ENCODE peak calls at places on chromosomes 4 and X, in nine cellular contexts. One of them, this sample, is unnamed.

GRCh38 chr4:87093443-87094123 is 126.8 kb downstream of the KLHL8 start:
- DNase-seq in astrocyte of the cerebellum: peak; percentile 16
- DNase-seq in SK-N-SH: peak; percentile 67
- DNase-seq in astrocyte of the spinal cord: peak; percentile 61
- DNase-seq in heart right ventricle: no peak
- DNase-seq in mucosa of descending colon: no peak
- DNase-seq in foreskin fibroblast: peak; percentile 55
- DNase-seq in fibroblast of lung: peak; percentile 58
- DNase-seq in HFF-Myc: no peak
- DNase-seq in this sample: peak; percentile 63

GRCh38 chrX:33726281-33727160 is 405.6 kb downstream of the FAM47A start:
- DNase-seq in heart right ventricle: peak; percentile 19
- DNase-seq in SK-N-SH: no peak
- DNase-seq in mucosa of descending colon: no peak
- DNase-seq in astrocyte of the spinal cord: no peak
- DNase-seq in fibroblast of lung: no peak
- DNase-seq in foreskin fibroblast: no peak
- DNase-seq in astrocyte of the cerebellum: no peak
- DNase-seq in HFF-Myc: no peak
- DNase-seq in this sample: no peak

GRCh38 chr4:38980903-38981676 is 51.1 kb downstream of the TMEM156 start:
- DNase-seq in mucosa of descending colon: no peak
- DNase-seq in astrocyte of the spinal cord: peak; percentile 85
- DNase-seq in foreskin fibroblast: peak; percentile 78
- DNase-seq in heart right ventricle: no peak
- DNase-seq in astrocyte of the cerebellum: peak; percentile 16
- DNase-seq in SK-N-SH: peak; percentile 35
- DNase-seq in HFF-Myc: peak; percentile 55
- DNase-seq in fibroblast of lung: peak; percentile 84
- DNase-seq in this sample: peak; percentile 69

GRCh38 chrX:38275615-38276014 is 51.7 kb downstream of the RPGR start:
- DNase-seq in mucosa of descending colon: no peak
- DNase-seq in astrocyte of the spinal cord: peak; percentile 87
- DNase-seq in heart right ventricle: no peak
- DNase-seq in fibroblast of lung: peak; percentile 90
- DNase-seq in foreskin fibroblast: peak; percentile 84
- DNase-seq in astrocyte of the cerebellum: peak; percentile 72
- DNase-seq in SK-N-SH: no peak
- DNase-seq in HFF-Myc: no peak
- DNase-seq in this sample: peak; percentile 84

GRCh38 chr4:117481742-117482141 is 396.4 kb upstream of the TRAM1L1 start:
- DNase-seq in fibroblast of lung: peak; percentile 86
- DNase-seq in HFF-Myc: no peak
- DNase-seq in astrocyte of the spinal cord: peak; percentile 82
- DNase-seq in astrocyte of the cerebellum: peak; percentile 93
- DNase-seq in mucosa of descending colon: no peak
- DNase-seq in heart right ventricle: no peak
- DNase-seq in SK-N-SH: no peak
- DNase-seq in foreskin fibroblast: no peak
- DNase-seq in this sample: no peak

GRCh38 chrX:15926622-15927021 is 72.0 kb upstream of the AP1S2 start:
- DNase-seq in fibroblast of lung: no peak
- DNase-seq in mucosa of descending colon: no peak
- DNase-seq in astrocyte of the cerebellum: no peak
- DNase-seq in foreskin fibroblast: no peak
- DNase-seq in astrocyte of the spinal cord: no peak
- DNase-seq in heart right ventricle: no peak
- DNase-seq in SK-N-SH: no peak
- DNase-seq in HFF-Myc: no peak
- DNase-seq in this sample: no peak

GRCh38 chrX:41384041-41384705 is 50.2 kb downstream of the DDX3X start:
- DNase-seq in foreskin fibroblast: peak; percentile 77
- DNase-seq in fibroblast of lung: peak; percentile 79
- DNase-seq in astrocyte of the spinal cord: peak; percentile 58
- DNase-seq in HFF-Myc: peak; percentile 17
- DNase-seq in mucosa of descending colon: peak; percentile 75
- DNase-seq in heart right ventricle: peak; percentile 59
- DNase-seq in SK-N-SH: no peak
- DNase-seq in astrocyte of the cerebellum: peak; percentile 3
- DNase-seq in this sample: peak; percentile 82

GRCh38 chr4:150209140-150209829 is 131.0 kb downstream of the DCLK2 start:
- DNase-seq in SK-N-SH: peak; percentile 56
- DNase-seq in astrocyte of the spinal cord: peak; percentile 72
- DNase-seq in heart right ventricle: peak; percentile 60
- DNase-seq in astrocyte of the cerebellum: peak; percentile 51
- DNase-seq in fibroblast of lung: peak; percentile 62
- DNase-seq in foreskin fibroblast: peak; percentile 75
- DNase-seq in mucosa of descending colon: peak; percentile 74
- DNase-seq in HFF-Myc: peak; percentile 37
- DNase-seq in this sample: peak; percentile 80

GRCh38 chrX:81957900-81958545 is 756.1 kb downstream of the SH3BGRL start:
- DNase-seq in fibroblast of lung: peak; percentile 0
- DNase-seq in foreskin fibroblast: no peak
- DNase-seq in heart right ventricle: no peak
- DNase-seq in astrocyte of the spinal cord: no peak
- DNase-seq in astrocyte of the cerebellum: no peak
- DNase-seq in HFF-Myc: no peak
- DNase-seq in mucosa of descending colon: no peak
- DNase-seq in SK-N-SH: peak; percentile 24
- DNase-seq in this sample: no peak

GRCh38 chrX:154300815-154301214 is 5.2 kb downstream of the TKTL1 start:
- DNase-seq in SK-N-SH: no peak
- DNase-seq in astrocyte of the cerebellum: no peak
- DNase-seq in fibroblast of lung: no peak
- DNase-seq in mucosa of descending colon: no peak
- DNase-seq in heart right ventricle: no peak
- DNase-seq in HFF-Myc: no peak
- DNase-seq in astrocyte of the spinal cord: no peak
- DNase-seq in foreskin fibroblast: no peak
- DNase-seq in this sample: no peak

GRCh38 chrX:113297456-113297855 is 456.8 kb upstream of the AMOT start:
- DNase-seq in heart right ventricle: no peak
- DNase-seq in astrocyte of the cerebellum: no peak
- DNase-seq in astrocyte of the spinal cord: no peak
- DNase-seq in fibroblast of lung: peak; percentile 14
- DNase-seq in foreskin fibroblast: no peak
- DNase-seq in HFF-Myc: no peak
- DNase-seq in mucosa of descending colon: no peak
- DNase-seq in SK-N-SH: no peak
- DNase-seq in this sample: no peak

GRCh38 chrX:151713859-151714258 is 2.0 kb upstream of the FATE1 start:
- DNase-seq in mucosa of descending colon: no peak
- DNase-seq in astrocyte of the cerebellum: no peak
- DNase-seq in fibroblast of lung: peak; percentile 7
- DNase-seq in SK-N-SH: peak; percentile 48
- DNase-seq in astrocyte of the spinal cord: no peak
- DNase-seq in HFF-Myc: no peak
- DNase-seq in foreskin fibroblast: peak; percentile 24
- DNase-seq in heart right ventricle: no peak
- DNase-seq in this sample: peak; percentile 5

GRCh38 chrX:4708970-4709760 is 995.7 kb upstream of the PRKX start:
- DNase-seq in heart right ventricle: no peak
- DNase-seq in astrocyte of the spinal cord: no peak
- DNase-seq in foreskin fibroblast: no peak
- DNase-seq in fibroblast of lung: no peak
- DNase-seq in HFF-Myc: no peak
- DNase-seq in mucosa of descending colon: no peak
- DNase-seq in SK-N-SH: no peak
- DNase-seq in astrocyte of the cerebellum: no peak
- DNase-seq in this sample: no peak

GRCh38 chr4:36088542-36088941 is 155.8 kb downstream of the ARAP2 start:
- DNase-seq in SK-N-SH: no peak
- DNase-seq in foreskin fibroblast: no peak
- DNase-seq in HFF-Myc: no peak
- DNase-seq in fibroblast of lung: peak; percentile 59
- DNase-seq in astrocyte of the spinal cord: peak; percentile 59
- DNase-seq in mucosa of descending colon: no peak
- DNase-seq in heart right ventricle: no peak
- DNase-seq in astrocyte of the cerebellum: peak; percentile 87
- DNase-seq in this sample: no peak

GRCh38 chr4:156931267-156931666 is 40.3 kb downstream of the PDGFC start:
- DNase-seq in mucosa of descending colon: no peak
- DNase-seq in SK-N-SH: no peak
- DNase-seq in astrocyte of the spinal cord: peak; percentile 95
- DNase-seq in astrocyte of the cerebellum: peak; percentile 80
- DNase-seq in heart right ventricle: no peak
- DNase-seq in foreskin fibroblast: peak; percentile 94
- DNase-seq in HFF-Myc: no peak
- DNase-seq in fibroblast of lung: peak; percentile 93
- DNase-seq in this sample: peak; percentile 94

GRCh38 chr4:107333518-107333917 is 297.4 kb upstream of the DKK2 start:
- DNase-seq in SK-N-SH: no peak
- DNase-seq in astrocyte of the cerebellum: no peak
- DNase-seq in mucosa of descending colon: no peak
- DNase-seq in astrocyte of the spinal cord: no peak
- DNase-seq in HFF-Myc: no peak
- DNase-seq in fibroblast of lung: peak; percentile 42
- DNase-seq in heart right ventricle: no peak
- DNase-seq in foreskin fibroblast: no peak
- DNase-seq in this sample: no peak

GRCh38 chr4:37976513-37976912 is 16.3 kb downstream of the PTTG2 start:
- DNase-seq in HFF-Myc: no peak
- DNase-seq in heart right ventricle: no peak
- DNase-seq in mucosa of descending colon: no peak
- DNase-seq in fibroblast of lung: peak; percentile 6
- DNase-seq in astrocyte of the cerebellum: no peak
- DNase-seq in foreskin fibroblast: peak; percentile 36
- DNase-seq in astrocyte of the spinal cord: peak; percentile 21
- DNase-seq in SK-N-SH: no peak
- DNase-seq in this sample: no peak
- H3K4me3 ChIP-seq in HFF-Myc: peak overlapping the region; percentile 33
- H3K4me3 ChIP-seq in heart right ventricle: peak overlapping the region; percentile 95
- H3K4me3 ChIP-seq in mucosa of descending colon: no peak overlapping the region
- H3K4me3 ChIP-seq in fibroblast of lung: peak overlapping the region; percentile 57
- H3K4me3 ChIP-seq in astrocyte of the cerebellum: peak overlapping the region; percentile 44
- H3K4me3 ChIP-seq in foreskin fibroblast: peak overlapping the region; percentile 55
- H3K4me3 ChIP-seq in astrocyte of the spinal cord: peak overlapping the region; percentile 32
- H3K4me3 ChIP-seq in SK-N-SH: peak overlapping the region; percentile 77
- H3K4me3 ChIP-seq in this sample: no peak overlapping the region

DNA sequence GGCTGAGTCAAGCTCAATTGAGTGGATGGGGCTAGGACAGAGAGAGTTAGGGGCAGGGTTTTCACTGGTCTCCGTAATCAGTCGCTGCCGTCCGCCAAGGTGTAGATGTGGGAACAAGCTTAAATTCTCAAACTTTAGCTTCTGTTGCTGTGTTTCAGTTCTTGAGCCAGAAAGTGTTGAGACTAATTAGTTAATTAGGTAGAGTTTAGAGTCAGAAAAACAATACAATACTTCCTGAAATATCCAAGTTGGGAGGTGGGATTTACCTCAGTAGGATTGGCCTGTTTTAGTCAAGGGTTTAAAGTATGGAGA is 1.1 kb upstream of the UBE2D3 start:
- DNase-seq in fibroblast of lung: no peak
- DNase-seq in mucosa of descending colon: no peak
- DNase-seq in astrocyte of the spinal cord: no peak
- DNase-seq in foreskin fibroblast: no peak
- DNase-seq in HFF-Myc: no peak
- DNase-seq in SK-N-SH: no peak
- DNase-seq in astrocyte of the cerebellum: no peak
- DNase-seq in heart right ventricle: no peak
- DNase-seq in this sample: no peak
- TF ChIP-seq CTCF in fibroblast of lung: no peak
- TF ChIP-seq CTCF in mucosa of descending colon: no peak
- TF ChIP-seq CTCF in astrocyte of the spinal cord: no peak
- TF ChIP-seq CTCF in foreskin fibroblast: no peak
- TF ChIP-seq CTCF in HFF-Myc: no peak
- TF ChIP-seq CTCF in SK-N-SH: no peak
- TF ChIP-seq CTCF in astrocyte of the cerebellum: no peak
- TF ChIP-seq CTCF in heart right ventricle: no peak
- TF ChIP-seq CTCF in this sample: no peak

DNA sequence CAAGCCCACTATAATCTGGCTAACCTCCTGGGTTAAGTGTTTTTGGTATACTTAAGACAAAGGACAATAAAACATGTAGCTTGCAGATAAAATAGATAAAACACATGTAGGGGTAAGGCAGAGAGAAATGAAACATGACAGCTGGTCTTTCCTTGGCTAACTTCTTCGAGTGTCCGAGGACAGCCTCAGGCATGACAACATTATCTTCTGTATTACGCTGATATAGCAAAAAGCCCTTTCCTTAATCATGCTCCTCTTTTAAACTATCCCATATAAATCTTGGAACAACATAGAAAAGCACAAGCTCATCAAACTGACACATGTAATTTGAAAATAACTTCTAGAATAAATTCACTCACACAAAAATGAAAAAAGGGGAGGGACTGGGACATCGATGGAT is 91.1 kb downstream of the SEL1L3 start:
- DNase-seq in fibroblast of lung: no peak
- DNase-seq in HFF-Myc: no peak
- DNase-seq in mucosa of descending colon: no peak
- DNase-seq in astrocyte of the spinal cord: no peak
- DNase-seq in foreskin fibroblast: no peak
- DNase-seq in astrocyte of the cerebellum: no peak
- DNase-seq in SK-N-SH: no peak
- DNase-seq in heart right ventricle: no peak
- DNase-seq in this sample: no peak
- H3K4me3 ChIP-seq in fibroblast of lung: no peak overlapping the region
- H3K4me3 ChIP-seq in HFF-Myc: no peak overlapping the region
- H3K4me3 ChIP-seq in mucosa of descending colon: no peak overlapping the region
- H3K4me3 ChIP-seq in astrocyte of the spinal cord: no peak overlapping the region
- H3K4me3 ChIP-seq in foreskin fibroblast: no peak overlapping the region
- H3K4me3 ChIP-seq in astrocyte of the cerebellum: no peak overlapping the region
- H3K4me3 ChIP-seq in SK-N-SH: no peak overlapping the region
- H3K4me3 ChIP-seq in heart right ventricle: no peak overlapping the region
- H3K4me3 ChIP-seq in this sample: no peak overlapping the region

DNA sequence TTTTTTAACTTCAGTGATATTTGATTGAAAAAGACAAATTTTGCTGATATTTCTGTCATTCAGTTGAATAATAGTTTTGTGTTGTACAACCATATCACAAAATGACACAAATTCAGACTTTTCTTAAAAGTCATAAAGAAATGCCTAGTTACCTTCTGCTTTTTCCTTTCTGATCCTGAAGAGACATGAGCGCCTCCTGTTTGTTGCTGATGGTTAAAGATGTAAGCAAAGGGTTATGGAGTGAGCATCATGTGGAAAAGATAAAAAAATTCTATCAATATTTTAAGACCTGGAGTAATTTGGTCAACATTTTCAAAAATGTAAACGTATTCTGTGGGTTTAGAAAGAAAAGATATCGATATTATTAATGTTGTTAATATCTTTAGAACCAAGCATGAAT is 669.9 kb upstream of the NR3C2 start:
- DNase-seq in HFF-Myc: no peak
- DNase-seq in astrocyte of the spinal cord: no peak
- DNase-seq in foreskin fibroblast: no peak
- DNase-seq in mucosa of descending colon: no peak
- DNase-seq in fibroblast of lung: no peak
- DNase-seq in SK-N-SH: no peak
- DNase-seq in astrocyte of the cerebellum: no peak
- DNase-seq in heart right ventricle: no peak
- DNase-seq in this sample: no peak
- TF ChIP-seq CTCF in HFF-Myc: no peak
- TF ChIP-seq CTCF in astrocyte of the spinal cord: no peak
- TF ChIP-seq CTCF in foreskin fibroblast: no peak
- TF ChIP-seq CTCF in mucosa of descending colon: no peak
- TF ChIP-seq CTCF in fibroblast of lung: no peak
- TF ChIP-seq CTCF in SK-N-SH: peak; percentile 26
- TF ChIP-seq CTCF in astrocyte of the cerebellum: no peak
- TF ChIP-seq CTCF in heart right ventricle: no peak
- TF ChIP-seq CTCF in this sample: no peak

This sample was measured in fibroblast of the aortic adventitia.